ENCODE peak calls at places on chromosomes 4 and X, in six cellular contexts. One of them, this sample, is unnamed.

GRCh38 chr4:139593091-139593564 is 37.1 kb upstream of the SETD7 start:
- DNase-seq in aorta: no peak
- DNase-seq in neural progenitor cell: no peak
- DNase-seq in tibial artery: no peak
- DNase-seq in left ventricle myocardium inferior: no peak
- DNase-seq in CD8-positive, alpha-beta T cell: no peak
- DNase-seq in this sample: no peak

GRCh38 chr4:144113546-144113945 is 27.0 kb downstream of the GYPA start:
- DNase-seq in aorta: no peak
- DNase-seq in neural progenitor cell: no peak
- DNase-seq in tibial artery: no peak
- DNase-seq in left ventricle myocardium inferior: no peak
- DNase-seq in CD8-positive, alpha-beta T cell: no peak
- DNase-seq in this sample: no peak

GRCh38 chr4:21900211-21900610 is 48.4 kb downstream of the KCNIP4 start:
- DNase-seq in aorta: no peak
- DNase-seq in neural progenitor cell: no peak
- DNase-seq in tibial artery: no peak
- DNase-seq in left ventricle myocardium inferior: no peak
- DNase-seq in CD8-positive, alpha-beta T cell: no peak
- DNase-seq in this sample: no peak

GRCh38 chrX:8738588-8739189 is 6.8 kb upstream of the ANOS1 start:
- DNase-seq in aorta: no peak
- DNase-seq in neural progenitor cell: peak; percentile 63
- DNase-seq in tibial artery: no peak
- DNase-seq in left ventricle myocardium inferior: no peak
- DNase-seq in CD8-positive, alpha-beta T cell: no peak
- DNase-seq in this sample: no peak

GRCh38 chr4:151548708-151549107 is 139.7 kb downstream of the FHIP1A start:
- DNase-seq in aorta: no peak
- DNase-seq in neural progenitor cell: no peak
- DNase-seq in tibial artery: no peak
- DNase-seq in left ventricle myocardium inferior: no peak
- DNase-seq in CD8-positive, alpha-beta T cell: no peak
- DNase-seq in this sample: no peak

GRCh38 chr4:128241425-128241913 is 46.1 kb downstream of the PGRMC2 start:
- DNase-seq in aorta: no peak
- DNase-seq in neural progenitor cell: no peak
- DNase-seq in tibial artery: no peak
- DNase-seq in left ventricle myocardium inferior: no peak
- DNase-seq in CD8-positive, alpha-beta T cell: no peak
- DNase-seq in this sample: no peak

GRCh38 chrX:117973175-117974075 is 143.2 kb downstream of the KLHL13 start:
- DNase-seq in aorta: no peak
- DNase-seq in neural progenitor cell: peak; percentile 49
- DNase-seq in tibial artery: no peak
- DNase-seq in left ventricle myocardium inferior: no peak
- DNase-seq in CD8-positive, alpha-beta T cell: no peak
- DNase-seq in this sample: no peak

GRCh38 chr4:174553828-174554227 is 31.5 kb upstream of the HPGD start:
- DNase-seq in aorta: no peak
- DNase-seq in neural progenitor cell: no peak
- DNase-seq in tibial artery: no peak
- DNase-seq in left ventricle myocardium inferior: no peak
- DNase-seq in CD8-positive, alpha-beta T cell: no peak
- DNase-seq in this sample: no peak

GRCh38 chrX:149120459-149120858 is 384.6 kb downstream of the IDS start:
- DNase-seq in aorta: no peak
- DNase-seq in neural progenitor cell: no peak
- DNase-seq in tibial artery: no peak
- DNase-seq in left ventricle myocardium inferior: no peak
- DNase-seq in CD8-positive, alpha-beta T cell: no peak
- DNase-seq in this sample: no peak

GRCh38 chrX:71671043-71671829 is 3.9 kb downstream of the LOC101059915 start:
- DNase-seq in aorta: no peak
- DNase-seq in neural progenitor cell: no peak
- DNase-seq in tibial artery: no peak
- DNase-seq in left ventricle myocardium inferior: no peak
- DNase-seq in CD8-positive, alpha-beta T cell: peak; percentile 48
- DNase-seq in this sample: no peak

GRCh38 chr4:154399259-154399974 is 92.2 kb downstream of the DCHS2 start:
- DNase-seq in aorta: no peak
- DNase-seq in neural progenitor cell: peak; percentile 29
- DNase-seq in tibial artery: no peak
- DNase-seq in left ventricle myocardium inferior: no peak
- DNase-seq in CD8-positive, alpha-beta T cell: no peak
- DNase-seq in this sample: no peak

GRCh38 chr4:52588097-52588496 is 71.0 kb downstream of the USP46 start:
- DNase-seq in aorta: no peak
- DNase-seq in neural progenitor cell: peak; percentile 60
- DNase-seq in tibial artery: no peak
- DNase-seq in left ventricle myocardium inferior: peak; percentile 21
- DNase-seq in CD8-positive, alpha-beta T cell: no peak
- DNase-seq in this sample: no peak

GRCh38 chrX:73758253-73758652 is 195.3 kb downstream of the CHIC1 start:
- DNase-seq in aorta: no peak
- DNase-seq in neural progenitor cell: no peak
- DNase-seq in tibial artery: no peak
- DNase-seq in left ventricle myocardium inferior: no peak
- DNase-seq in CD8-positive, alpha-beta T cell: no peak
- DNase-seq in this sample: no peak

GRCh38 chr4:108135549-108136209 is 33.1 kb downstream of the LEF1 start:
- DNase-seq in aorta: no peak
- DNase-seq in neural progenitor cell: peak; percentile 89
- DNase-seq in tibial artery: no peak
- DNase-seq in left ventricle myocardium inferior: no peak
- DNase-seq in CD8-positive, alpha-beta T cell: no peak
- DNase-seq in this sample: no peak

GRCh38 chr4:109846395-109847098 is 1.4 kb upstream of the LRIT3 start:
- DNase-seq in aorta: no peak
- DNase-seq in neural progenitor cell: no peak
- DNase-seq in tibial artery: no peak
- DNase-seq in left ventricle myocardium inferior: no peak
- DNase-seq in CD8-positive, alpha-beta T cell: no peak
- DNase-seq in this sample: no peak

GRCh38 chr4:44493924-44494323 is 45.3 kb upstream of the KCTD8 start:
- DNase-seq in aorta: no peak
- DNase-seq in neural progenitor cell: peak; percentile 63
- DNase-seq in tibial artery: no peak
- DNase-seq in left ventricle myocardium inferior: no peak
- DNase-seq in CD8-positive, alpha-beta T cell: no peak
- DNase-seq in this sample: no peak

GRCh38 chrX:31228909-31229308 is 157.1 kb upstream of the FTHL17 start:
- DNase-seq in aorta: no peak
- DNase-seq in neural progenitor cell: no peak
- DNase-seq in tibial artery: no peak
- DNase-seq in left ventricle myocardium inferior: no peak
- DNase-seq in CD8-positive, alpha-beta T cell: no peak
- DNase-seq in this sample: no peak

GRCh38 chr4:151429957-151430548 is 21.1 kb downstream of the FHIP1A start:
- DNase-seq in aorta: no peak
- DNase-seq in neural progenitor cell: no peak
- DNase-seq in tibial artery: no peak
- DNase-seq in left ventricle myocardium inferior: no peak
- DNase-seq in CD8-positive, alpha-beta T cell: no peak
- DNase-seq in this sample: no peak

GRCh38 chr4:156820931-156821330 is 150.7 kb downstream of the PDGFC start:
- DNase-seq in aorta: no peak
- DNase-seq in neural progenitor cell: no peak
- DNase-seq in tibial artery: no peak
- DNase-seq in left ventricle myocardium inferior: no peak
- DNase-seq in CD8-positive, alpha-beta T cell: no peak
- DNase-seq in this sample: no peak

GRCh38 chrX:555589-556220 is 74.9 kb upstream of the SHOX start:
- DNase-seq in aorta: no peak
- DNase-seq in neural progenitor cell: no peak
- DNase-seq in tibial artery: no peak
- DNase-seq in left ventricle myocardium inferior: no peak
- DNase-seq in CD8-positive, alpha-beta T cell: no peak
- DNase-seq in this sample: no peak

GRCh38 chr4:110949516-110949915 is 326.6 kb upstream of the PITX2 start:
- DNase-seq in aorta: no peak
- DNase-seq in neural progenitor cell: no peak
- DNase-seq in tibial artery: no peak
- DNase-seq in left ventricle myocardium inferior: no peak
- DNase-seq in CD8-positive, alpha-beta T cell: no peak
- DNase-seq in this sample: no peak

GRCh38 chr4:6374575-6374974 is 97.8 kb downstream of the PPP2R2C start:
- DNase-seq in aorta: peak; percentile 25
- DNase-seq in neural progenitor cell: no peak
- DNase-seq in tibial artery: no peak
- DNase-seq in left ventricle myocardium inferior: peak; percentile 3
- DNase-seq in CD8-positive, alpha-beta T cell: no peak
- DNase-seq in this sample: no peak

GRCh38 chr4:95165926-95166524 is 382.7 kb downstream of the UNC5C start:
- DNase-seq in aorta: no peak
- DNase-seq in neural progenitor cell: peak; percentile 85
- DNase-seq in tibial artery: no peak
- DNase-seq in left ventricle myocardium inferior: no peak
- DNase-seq in CD8-positive, alpha-beta T cell: no peak
- DNase-seq in this sample: peak; percentile 76

GRCh38 chr4:112085156-112086035 is 59.9 kb upstream of the FAM241A start:
- DNase-seq in aorta: no peak
- DNase-seq in neural progenitor cell: no peak
- DNase-seq in tibial artery: no peak
- DNase-seq in left ventricle myocardium inferior: no peak
- DNase-seq in CD8-positive, alpha-beta T cell: no peak
- DNase-seq in this sample: no peak

GRCh38 chr4:139603576-139604387 is 47.8 kb upstream of the SETD7 start:
- DNase-seq in aorta: no peak
- DNase-seq in neural progenitor cell: peak; percentile 83
- DNase-seq in tibial artery: no peak
- DNase-seq in left ventricle myocardium inferior: no peak
- DNase-seq in CD8-positive, alpha-beta T cell: no peak
- DNase-seq in this sample: peak; percentile 5

GRCh38 chrX:151178746-151179145 is 2.4 kb downstream of the GPR50 start:
- DNase-seq in aorta: no peak
- DNase-seq in neural progenitor cell: peak; percentile 6
- DNase-seq in tibial artery: no peak
- DNase-seq in left ventricle myocardium inferior: no peak
- DNase-seq in CD8-positive, alpha-beta T cell: no peak
- DNase-seq in this sample: no peak
- H3K4me3 ChIP-seq in aorta: no peak overlapping the region
- H3K4me3 ChIP-seq in neural progenitor cell: peak overlapping the region; percentile 60
- H3K4me3 ChIP-seq in tibial artery: no peak overlapping the region
- H3K4me3 ChIP-seq in left ventricle myocardium inferior: no peak overlapping the region
- H3K4me3 ChIP-seq in CD8-positive, alpha-beta T cell: no peak overlapping the region
- H3K4me3 ChIP-seq in this sample: no peak overlapping the region

GRCh38 chr4:1964443-1964842 is 44.3 kb downstream of the NELFA start:
- DNase-seq in aorta: no peak
- DNase-seq in neural progenitor cell: no peak
- DNase-seq in tibial artery: no peak
- DNase-seq in left ventricle myocardium inferior: no peak
- DNase-seq in CD8-positive, alpha-beta T cell: no peak
- DNase-seq in this sample: no peak

GRCh38 chr4:1962980-1963379 is 45.8 kb downstream of the NELFA start:
- DNase-seq in aorta: no peak
- DNase-seq in neural progenitor cell: no peak
- DNase-seq in tibial artery: no peak
- DNase-seq in left ventricle myocardium inferior: no peak
- DNase-seq in CD8-positive, alpha-beta T cell: no peak
- DNase-seq in this sample: no peak

GRCh38 chr4:1967512-1968149 is 41.1 kb downstream of the NELFA start:
- DNase-seq in aorta: peak; percentile 10
- DNase-seq in neural progenitor cell: no peak
- DNase-seq in tibial artery: peak; percentile 9
- DNase-seq in left ventricle myocardium inferior: no peak
- DNase-seq in CD8-positive, alpha-beta T cell: no peak
- DNase-seq in this sample: no peak

GRCh38 chr4:1961563-1961962 is 47.2 kb downstream of the NELFA start:
- DNase-seq in aorta: no peak
- DNase-seq in neural progenitor cell: no peak
- DNase-seq in tibial artery: peak; percentile 31
- DNase-seq in left ventricle myocardium inferior: no peak
- DNase-seq in CD8-positive, alpha-beta T cell: no peak
- DNase-seq in this sample: no peak

GRCh38 chr4:1964971-1965370 is 43.8 kb downstream of the NELFA start:
- DNase-seq in aorta: no peak
- DNase-seq in neural progenitor cell: no peak
- DNase-seq in tibial artery: no peak
- DNase-seq in left ventricle myocardium inferior: no peak
- DNase-seq in CD8-positive, alpha-beta T cell: no peak
- DNase-seq in this sample: no peak
- H3K36me3 ChIP-seq in aorta: no peaks in the 10 kb centered on the region
- H3K36me3 ChIP-seq in neural progenitor cell: peaks cover 4% of the 10 kb centered on the region
- H3K36me3 ChIP-seq in tibial artery: peaks cover 19% of the 10 kb centered on the region
- H3K36me3 ChIP-seq in left ventricle myocardium inferior: peaks cover 50% of the 10 kb centered on the region
- H3K36me3 ChIP-seq in CD8-positive, alpha-beta T cell: peaks cover 9% of the 10 kb centered on the region
- H3K36me3 ChIP-seq in this sample: peaks cover 30% of the 10 kb centered on the region

DNA sequence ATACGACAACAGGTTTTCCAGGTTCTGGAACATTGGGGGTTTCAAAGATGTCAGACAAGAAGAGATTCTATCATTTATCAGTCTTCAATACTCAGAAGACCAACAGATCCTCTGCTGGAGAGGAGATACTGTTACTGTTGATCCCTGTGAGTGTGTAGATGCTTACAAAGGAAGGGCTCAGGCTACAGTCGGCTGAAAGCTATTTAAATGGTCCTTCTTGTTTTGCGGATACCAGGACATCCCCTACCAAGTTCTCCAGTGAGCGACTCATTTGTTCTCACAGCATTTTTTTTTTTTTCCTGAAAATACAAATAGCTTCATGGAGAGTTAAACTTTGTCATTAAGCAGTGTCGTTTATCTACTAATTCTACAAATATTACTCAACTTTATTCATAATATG is 201.6 kb downstream of the CAMK2D start:
- DNase-seq in aorta: no peak
- DNase-seq in neural progenitor cell: peak; percentile 11
- DNase-seq in tibial artery: no peak
- DNase-seq in left ventricle myocardium inferior: no peak
- DNase-seq in CD8-positive, alpha-beta T cell: no peak
- DNase-seq in this sample: no peak
- H3K4me1 ChIP-seq in aorta: peaks cover 9% of the 10 kb centered on the region
- H3K4me1 ChIP-seq in neural progenitor cell: peaks cover 6% of the 10 kb centered on the region
- H3K4me1 ChIP-seq in tibial artery: peaks cover 13% of the 10 kb centered on the region
- H3K4me1 ChIP-seq in left ventricle myocardium inferior: peaks cover 67% of the 10 kb centered on the region
- H3K4me1 ChIP-seq in CD8-positive, alpha-beta T cell: peaks cover 14% of the 10 kb centered on the region
- H3K4me1 ChIP-seq in this sample: peaks cover 2% of the 10 kb centered on the region

GRCh38 chr4:76690091-76690905 is 207.6 kb downstream of the SOWAHB start:
- DNase-seq in aorta: no peak
- DNase-seq in neural progenitor cell: no peak
- DNase-seq in tibial artery: no peak
- DNase-seq in left ventricle myocardium inferior: no peak
- DNase-seq in CD8-positive, alpha-beta T cell: no peak
- DNase-seq in this sample: no peak
- H3K4me3 ChIP-seq in aorta: peak overlapping the region; percentile 65
- H3K4me3 ChIP-seq in neural progenitor cell: peak overlapping the region; percentile 92
- H3K4me3 ChIP-seq in tibial artery: peak overlapping the region; percentile 70
- H3K4me3 ChIP-seq in left ventricle myocardium inferior: peak overlapping the region; percentile 71
- H3K4me3 ChIP-seq in CD8-positive, alpha-beta T cell: peak overlapping the region; percentile 20
- H3K4me3 ChIP-seq in this sample: no peak overlapping the region